ENCODE peak calls at places on chromosome 15, in six cellular contexts. One of them, this sample, is unnamed.

GRCh38 chr15:89874926-89875564 is 18.7 kb downstream of the AP3S2 start:
- DNase-seq in stimulated activated CD4-positive, alpha-beta T cell treated with anti-CD3 and anti-CD28 coated beads, Interleukin-2, amount 100 ng/mL, for 48 hours: peak; percentile 81
- DNase-seq in NCI-H1417: peak; percentile 65
- DNase-seq in choroid plexus epithelial cell: peak; percentile 83
- DNase-seq in tibial artery: peak; percentile 85
- DNase-seq in C1 segment of cervical spinal cord: peak; percentile 58
- DNase-seq in this sample: peak; percentile 34

GRCh38 chr15:73754461-73754860 is 1.3 kb upstream of the INSYN1 start:
- DNase-seq in stimulated activated CD4-positive, alpha-beta T cell treated with anti-CD3 and anti-CD28 coated beads, Interleukin-2, amount 100 ng/mL, for 48 hours: no peak
- DNase-seq in NCI-H1417: no peak
- DNase-seq in choroid plexus epithelial cell: no peak
- DNase-seq in tibial artery: no peak
- DNase-seq in C1 segment of cervical spinal cord: no peak
- DNase-seq in this sample: no peak

GRCh38 chr15:92228830-92229229 is 164.9 kb upstream of the ST8SIA2 start:
- DNase-seq in stimulated activated CD4-positive, alpha-beta T cell treated with anti-CD3 and anti-CD28 coated beads, Interleukin-2, amount 100 ng/mL, for 48 hours: no peak
- DNase-seq in NCI-H1417: no peak
- DNase-seq in choroid plexus epithelial cell: no peak
- DNase-seq in tibial artery: no peak
- DNase-seq in C1 segment of cervical spinal cord: no peak
- DNase-seq in this sample: no peak

GRCh38 chr15:72820278-72820677 is 36.7 kb upstream of the ADPGK start:
- DNase-seq in stimulated activated CD4-positive, alpha-beta T cell treated with anti-CD3 and anti-CD28 coated beads, Interleukin-2, amount 100 ng/mL, for 48 hours: no peak
- DNase-seq in NCI-H1417: no peak
- DNase-seq in choroid plexus epithelial cell: no peak
- DNase-seq in tibial artery: no peak
- DNase-seq in C1 segment of cervical spinal cord: no peak
- DNase-seq in this sample: no peak

GRCh38 chr15:88250826-88251225 is 5.7 kb downstream of the NTRK3 start:
- DNase-seq in stimulated activated CD4-positive, alpha-beta T cell treated with anti-CD3 and anti-CD28 coated beads, Interleukin-2, amount 100 ng/mL, for 48 hours: no peak
- DNase-seq in NCI-H1417: no peak
- DNase-seq in choroid plexus epithelial cell: no peak
- DNase-seq in tibial artery: no peak
- DNase-seq in C1 segment of cervical spinal cord: no peak
- DNase-seq in this sample: no peak

GRCh38 chr15:80923668-80924067 is 66.0 kb downstream of the MESD start:
- DNase-seq in stimulated activated CD4-positive, alpha-beta T cell treated with anti-CD3 and anti-CD28 coated beads, Interleukin-2, amount 100 ng/mL, for 48 hours: no peak
- DNase-seq in NCI-H1417: no peak
- DNase-seq in choroid plexus epithelial cell: no peak
- DNase-seq in tibial artery: no peak
- DNase-seq in C1 segment of cervical spinal cord: no peak
- DNase-seq in this sample: no peak

GRCh38 chr15:41794081-41794480 is 19.8 kb downstream of the MAPKBP1 start:
- DNase-seq in stimulated activated CD4-positive, alpha-beta T cell treated with anti-CD3 and anti-CD28 coated beads, Interleukin-2, amount 100 ng/mL, for 48 hours: no peak
- DNase-seq in NCI-H1417: no peak
- DNase-seq in choroid plexus epithelial cell: no peak
- DNase-seq in tibial artery: no peak
- DNase-seq in C1 segment of cervical spinal cord: no peak
- DNase-seq in this sample: no peak

GRCh38 chr15:31494786-31495185 is 168.2 kb downstream of the KLF13 start:
- DNase-seq in stimulated activated CD4-positive, alpha-beta T cell treated with anti-CD3 and anti-CD28 coated beads, Interleukin-2, amount 100 ng/mL, for 48 hours: no peak
- DNase-seq in NCI-H1417: no peak
- DNase-seq in choroid plexus epithelial cell: no peak
- DNase-seq in tibial artery: no peak
- DNase-seq in C1 segment of cervical spinal cord: no peak
- DNase-seq in this sample: no peak

GRCh38 chr15:68085052-68085451 is 30.9 kb downstream of the PIAS1 start:
- DNase-seq in stimulated activated CD4-positive, alpha-beta T cell treated with anti-CD3 and anti-CD28 coated beads, Interleukin-2, amount 100 ng/mL, for 48 hours: no peak
- DNase-seq in NCI-H1417: no peak
- DNase-seq in choroid plexus epithelial cell: peak; percentile 20
- DNase-seq in tibial artery: no peak
- DNase-seq in C1 segment of cervical spinal cord: no peak
- DNase-seq in this sample: no peak

GRCh38 chr15:62241135-62241770 is 76.2 kb upstream of the C2CD4B start:
- DNase-seq in stimulated activated CD4-positive, alpha-beta T cell treated with anti-CD3 and anti-CD28 coated beads, Interleukin-2, amount 100 ng/mL, for 48 hours: no peak
- DNase-seq in NCI-H1417: no peak
- DNase-seq in choroid plexus epithelial cell: no peak
- DNase-seq in tibial artery: no peak
- DNase-seq in C1 segment of cervical spinal cord: no peak
- DNase-seq in this sample: no peak

GRCh38 chr15:101024709-101025108 is 105.6 kb downstream of the LRRK1 start:
- DNase-seq in stimulated activated CD4-positive, alpha-beta T cell treated with anti-CD3 and anti-CD28 coated beads, Interleukin-2, amount 100 ng/mL, for 48 hours: no peak
- DNase-seq in NCI-H1417: no peak
- DNase-seq in choroid plexus epithelial cell: no peak
- DNase-seq in tibial artery: peak; percentile 55
- DNase-seq in C1 segment of cervical spinal cord: no peak
- DNase-seq in this sample: no peak

GRCh38 chr15:74857671-74858365 is 14.9 kb upstream of the ULK3 start:
- DNase-seq in stimulated activated CD4-positive, alpha-beta T cell treated with anti-CD3 and anti-CD28 coated beads, Interleukin-2, amount 100 ng/mL, for 48 hours: no peak
- DNase-seq in NCI-H1417: no peak
- DNase-seq in choroid plexus epithelial cell: no peak
- DNase-seq in tibial artery: no peak
- DNase-seq in C1 segment of cervical spinal cord: no peak
- DNase-seq in this sample: no peak

GRCh38 chr15:81968691-81969090 is 77.1 kb downstream of the MEX3B start:
- DNase-seq in stimulated activated CD4-positive, alpha-beta T cell treated with anti-CD3 and anti-CD28 coated beads, Interleukin-2, amount 100 ng/mL, for 48 hours: no peak
- DNase-seq in NCI-H1417: no peak
- DNase-seq in choroid plexus epithelial cell: no peak
- DNase-seq in tibial artery: no peak
- DNase-seq in C1 segment of cervical spinal cord: no peak
- DNase-seq in this sample: no peak

GRCh38 chr15:42363487-42363886 is 4.2 kb downstream of the CAPN3 start:
- DNase-seq in stimulated activated CD4-positive, alpha-beta T cell treated with anti-CD3 and anti-CD28 coated beads, Interleukin-2, amount 100 ng/mL, for 48 hours: no peak
- DNase-seq in NCI-H1417: no peak
- DNase-seq in choroid plexus epithelial cell: no peak
- DNase-seq in tibial artery: no peak
- DNase-seq in C1 segment of cervical spinal cord: no peak
- DNase-seq in this sample: no peak

GRCh38 chr15:84842781-84843180 is 25.6 kb downstream of the ALPK3 start:
- DNase-seq in stimulated activated CD4-positive, alpha-beta T cell treated with anti-CD3 and anti-CD28 coated beads, Interleukin-2, amount 100 ng/mL, for 48 hours: no peak
- DNase-seq in NCI-H1417: no peak
- DNase-seq in choroid plexus epithelial cell: no peak
- DNase-seq in tibial artery: no peak
- DNase-seq in C1 segment of cervical spinal cord: no peak
- DNase-seq in this sample: no peak

GRCh38 chr15:101676965-101677364 is 24.8 kb upstream of the TM2D3 start:
- DNase-seq in stimulated activated CD4-positive, alpha-beta T cell treated with anti-CD3 and anti-CD28 coated beads, Interleukin-2, amount 100 ng/mL, for 48 hours: no peak
- DNase-seq in NCI-H1417: no peak
- DNase-seq in choroid plexus epithelial cell: no peak
- DNase-seq in tibial artery: no peak
- DNase-seq in C1 segment of cervical spinal cord: no peak
- DNase-seq in this sample: no peak

GRCh38 chr15:79595995-79596622 is 164.0 kb downstream of the MINAR1 start:
- DNase-seq in stimulated activated CD4-positive, alpha-beta T cell treated with anti-CD3 and anti-CD28 coated beads, Interleukin-2, amount 100 ng/mL, for 48 hours: peak; percentile 45
- DNase-seq in NCI-H1417: peak; percentile 88
- DNase-seq in choroid plexus epithelial cell: peak; percentile 90
- DNase-seq in tibial artery: no peak
- DNase-seq in C1 segment of cervical spinal cord: no peak
- DNase-seq in this sample: peak; percentile 52

GRCh38 chr15:65795663-65796201 is 3.6 kb upstream of the DENND4A start:
- DNase-seq in stimulated activated CD4-positive, alpha-beta T cell treated with anti-CD3 and anti-CD28 coated beads, Interleukin-2, amount 100 ng/mL, for 48 hours: no peak
- DNase-seq in NCI-H1417: no peak
- DNase-seq in choroid plexus epithelial cell: no peak
- DNase-seq in tibial artery: no peak
- DNase-seq in C1 segment of cervical spinal cord: no peak
- DNase-seq in this sample: no peak

GRCh38 chr15:43347114-43347513 is 16.7 kb upstream of the LCMT2 start:
- DNase-seq in stimulated activated CD4-positive, alpha-beta T cell treated with anti-CD3 and anti-CD28 coated beads, Interleukin-2, amount 100 ng/mL, for 48 hours: no peak
- DNase-seq in NCI-H1417: no peak
- DNase-seq in choroid plexus epithelial cell: no peak
- DNase-seq in tibial artery: no peak
- DNase-seq in C1 segment of cervical spinal cord: no peak
- DNase-seq in this sample: no peak

GRCh38 chr15:54456413-54456812 is 478.2 kb downstream of the UNC13C start:
- DNase-seq in stimulated activated CD4-positive, alpha-beta T cell treated with anti-CD3 and anti-CD28 coated beads, Interleukin-2, amount 100 ng/mL, for 48 hours: no peak
- DNase-seq in NCI-H1417: no peak
- DNase-seq in choroid plexus epithelial cell: no peak
- DNase-seq in tibial artery: no peak
- DNase-seq in C1 segment of cervical spinal cord: no peak
- DNase-seq in this sample: no peak

GRCh38 chr15:85768595-85769168 is 26.0 kb downstream of the KLHL25 start:
- DNase-seq in stimulated activated CD4-positive, alpha-beta T cell treated with anti-CD3 and anti-CD28 coated beads, Interleukin-2, amount 100 ng/mL, for 48 hours: no peak
- DNase-seq in NCI-H1417: no peak
- DNase-seq in choroid plexus epithelial cell: no peak
- DNase-seq in tibial artery: no peak
- DNase-seq in C1 segment of cervical spinal cord: no peak
- DNase-seq in this sample: no peak

GRCh38 chr15:62610499-62610898 is 432.0 kb upstream of the TPM1 start:
- DNase-seq in stimulated activated CD4-positive, alpha-beta T cell treated with anti-CD3 and anti-CD28 coated beads, Interleukin-2, amount 100 ng/mL, for 48 hours: no peak
- DNase-seq in NCI-H1417: no peak
- DNase-seq in choroid plexus epithelial cell: no peak
- DNase-seq in tibial artery: no peak
- DNase-seq in C1 segment of cervical spinal cord: no peak
- DNase-seq in this sample: no peak

GRCh38 chr15:73370151-73370550 is 1.4 kb upstream of the HCN4 start:
- DNase-seq in stimulated activated CD4-positive, alpha-beta T cell treated with anti-CD3 and anti-CD28 coated beads, Interleukin-2, amount 100 ng/mL, for 48 hours: no peak
- DNase-seq in NCI-H1417: no peak
- DNase-seq in choroid plexus epithelial cell: peak; percentile 12
- DNase-seq in tibial artery: no peak
- DNase-seq in C1 segment of cervical spinal cord: no peak
- DNase-seq in this sample: no peak

GRCh38 chr15:83285979-83286553 is 1.6 kb upstream of the BNC1 start:
- DNase-seq in stimulated activated CD4-positive, alpha-beta T cell treated with anti-CD3 and anti-CD28 coated beads, Interleukin-2, amount 100 ng/mL, for 48 hours: no peak
- DNase-seq in NCI-H1417: no peak
- DNase-seq in choroid plexus epithelial cell: peak; percentile 53
- DNase-seq in tibial artery: no peak
- DNase-seq in C1 segment of cervical spinal cord: no peak
- DNase-seq in this sample: peak; percentile 94

GRCh38 chr15:96046620-96047240 is 283.8 kb upstream of the NR2F2 start:
- DNase-seq in stimulated activated CD4-positive, alpha-beta T cell treated with anti-CD3 and anti-CD28 coated beads, Interleukin-2, amount 100 ng/mL, for 48 hours: no peak
- DNase-seq in NCI-H1417: no peak
- DNase-seq in choroid plexus epithelial cell: peak; percentile 31
- DNase-seq in tibial artery: no peak
- DNase-seq in C1 segment of cervical spinal cord: no peak
- DNase-seq in this sample: peak; percentile 60

GRCh38 chr15:69991493-69991892 is 106.2 kb downstream of the TLE3 start:
- DNase-seq in stimulated activated CD4-positive, alpha-beta T cell treated with anti-CD3 and anti-CD28 coated beads, Interleukin-2, amount 100 ng/mL, for 48 hours: no peak
- DNase-seq in NCI-H1417: peak; percentile 80
- DNase-seq in choroid plexus epithelial cell: no peak
- DNase-seq in tibial artery: no peak
- DNase-seq in C1 segment of cervical spinal cord: no peak
- DNase-seq in this sample: no peak

GRCh38 chr15:81337241-81337640 is 13.3 kb upstream of the STARD5 start:
- DNase-seq in stimulated activated CD4-positive, alpha-beta T cell treated with anti-CD3 and anti-CD28 coated beads, Interleukin-2, amount 100 ng/mL, for 48 hours: no peak
- DNase-seq in NCI-H1417: no peak
- DNase-seq in choroid plexus epithelial cell: no peak
- DNase-seq in tibial artery: no peak
- DNase-seq in C1 segment of cervical spinal cord: no peak
- DNase-seq in this sample: no peak

GRCh38 chr15:91887921-91888373 is 34.4 kb downstream of the SLCO3A1 start:
- DNase-seq in stimulated activated CD4-positive, alpha-beta T cell treated with anti-CD3 and anti-CD28 coated beads, Interleukin-2, amount 100 ng/mL, for 48 hours: no peak
- DNase-seq in NCI-H1417: no peak
- DNase-seq in choroid plexus epithelial cell: no peak
- DNase-seq in tibial artery: no peak
- DNase-seq in C1 segment of cervical spinal cord: peak; percentile 56
- DNase-seq in this sample: peak; percentile 19

GRCh38 chr15:65201918-65202317 is 9.4 kb downstream of the CILP start:
- DNase-seq in stimulated activated CD4-positive, alpha-beta T cell treated with anti-CD3 and anti-CD28 coated beads, Interleukin-2, amount 100 ng/mL, for 48 hours: no peak
- DNase-seq in NCI-H1417: no peak
- DNase-seq in choroid plexus epithelial cell: no peak
- DNase-seq in tibial artery: no peak
- DNase-seq in C1 segment of cervical spinal cord: no peak
- DNase-seq in this sample: no peak

GRCh38 chr15:69031013-69032001 is 16.8 kb downstream of the NOX5 start:
- DNase-seq in stimulated activated CD4-positive, alpha-beta T cell treated with anti-CD3 and anti-CD28 coated beads, Interleukin-2, amount 100 ng/mL, for 48 hours: peak; percentile 32
- DNase-seq in NCI-H1417: peak; percentile 19
- DNase-seq in choroid plexus epithelial cell: peak; percentile 62
- DNase-seq in tibial artery: no peak
- DNase-seq in C1 segment of cervical spinal cord: no peak
- DNase-seq in this sample: peak; percentile 27

GRCh38 chr15:84904409-84904808 is 19.9 kb downstream of the SLC28A1 start:
- DNase-seq in stimulated activated CD4-positive, alpha-beta T cell treated with anti-CD3 and anti-CD28 coated beads, Interleukin-2, amount 100 ng/mL, for 48 hours: no peak
- DNase-seq in NCI-H1417: no peak
- DNase-seq in choroid plexus epithelial cell: no peak
- DNase-seq in tibial artery: peak; percentile 66
- DNase-seq in C1 segment of cervical spinal cord: no peak
- DNase-seq in this sample: peak; percentile 19

GRCh38 chr15:92365079-92365478 is 28.6 kb upstream of the ST8SIA2 start:
- DNase-seq in stimulated activated CD4-positive, alpha-beta T cell treated with anti-CD3 and anti-CD28 coated beads, Interleukin-2, amount 100 ng/mL, for 48 hours: no peak
- DNase-seq in NCI-H1417: no peak
- DNase-seq in choroid plexus epithelial cell: peak; percentile 6
- DNase-seq in tibial artery: no peak
- DNase-seq in C1 segment of cervical spinal cord: no peak
- DNase-seq in this sample: peak; percentile 55

GRCh38 chr15:37934340-37934739 is at the start of gene TMCO5A:
- DNase-seq in stimulated activated CD4-positive, alpha-beta T cell treated with anti-CD3 and anti-CD28 coated beads, Interleukin-2, amount 100 ng/mL, for 48 hours: no peak
- DNase-seq in NCI-H1417: no peak
- DNase-seq in choroid plexus epithelial cell: no peak
- DNase-seq in tibial artery: no peak
- DNase-seq in C1 segment of cervical spinal cord: no peak
- DNase-seq in this sample: no peak

GRCh38 chr15:65922621-65923020 is 53.3 kb downstream of the RAB11A start:
- DNase-seq in stimulated activated CD4-positive, alpha-beta T cell treated with anti-CD3 and anti-CD28 coated beads, Interleukin-2, amount 100 ng/mL, for 48 hours: no peak
- DNase-seq in NCI-H1417: no peak
- DNase-seq in choroid plexus epithelial cell: no peak
- DNase-seq in tibial artery: no peak
- DNase-seq in C1 segment of cervical spinal cord: no peak
- DNase-seq in this sample: no peak

GRCh38 chr15:95252404-95252803 is 1021.0 kb downstream of the MCTP2 start:
- DNase-seq in stimulated activated CD4-positive, alpha-beta T cell treated with anti-CD3 and anti-CD28 coated beads, Interleukin-2, amount 100 ng/mL, for 48 hours: no peak
- DNase-seq in NCI-H1417: no peak
- DNase-seq in choroid plexus epithelial cell: peak; percentile 24
- DNase-seq in tibial artery: no peak
- DNase-seq in C1 segment of cervical spinal cord: no peak
- DNase-seq in this sample: no peak

GRCh38 chr15:85730001-85730820 is 64.5 kb downstream of the KLHL25 start:
- DNase-seq in stimulated activated CD4-positive, alpha-beta T cell treated with anti-CD3 and anti-CD28 coated beads, Interleukin-2, amount 100 ng/mL, for 48 hours: no peak
- DNase-seq in NCI-H1417: peak; percentile 41
- DNase-seq in choroid plexus epithelial cell: peak; percentile 85
- DNase-seq in tibial artery: peak; percentile 45
- DNase-seq in C1 segment of cervical spinal cord: no peak
- DNase-seq in this sample: peak; percentile 37

GRCh38 chr15:51883436-51883835 is 54.0 kb downstream of the TMOD3 start:
- DNase-seq in stimulated activated CD4-positive, alpha-beta T cell treated with anti-CD3 and anti-CD28 coated beads, Interleukin-2, amount 100 ng/mL, for 48 hours: no peak
- DNase-seq in NCI-H1417: no peak
- DNase-seq in choroid plexus epithelial cell: peak; percentile 87
- DNase-seq in tibial artery: no peak
- DNase-seq in C1 segment of cervical spinal cord: no peak
- DNase-seq in this sample: peak; percentile 63

GRCh38 chr15:29773816-29774215 is 48.5 kb downstream of the TJP1 start:
- DNase-seq in stimulated activated CD4-positive, alpha-beta T cell treated with anti-CD3 and anti-CD28 coated beads, Interleukin-2, amount 100 ng/mL, for 48 hours: no peak
- DNase-seq in NCI-H1417: no peak
- DNase-seq in choroid plexus epithelial cell: peak; percentile 48
- DNase-seq in tibial artery: no peak
- DNase-seq in C1 segment of cervical spinal cord: no peak
- DNase-seq in this sample: peak; percentile 49

This sample was measured in astrocyte.